ENCODE peak calls at places on chromosomes 3 and 15, in six cellular contexts. G is neuronal stem cell, U is fibroblast of pulmonary artery, E is cardiac muscle cell, H is mesenchymal stem cell, L is iPS DF 6.9. M is an unnamed sample.

GRCh38 chr3:185932213-185932612 is 5.6 kb downstream of the TRA2B start:
- DNase-seq in L (no peak), U (no peak), H (no peak), G (no peak), E (no peak), M (no peak)

GRCh38 chr3:81419196-81419595 is 342.2 kb downstream of the GBE1 start:
- DNase-seq in L (no peak), U (peak; percentile 59), H (peak; percentile 3), E (peak; percentile 49), G (no peak), M (no peak)

GRCh38 chr3:127674793-127675189 is 2.0 kb downstream of the ABTB1 start:
- DNase-seq in H (no peak), L (no peak), U (no peak), G (no peak), E (no peak), M (peak; percentile 41)

GRCh38 chr3:101995371-101996046 is 146.2 kb downstream of the NFKBIZ start:
- DNase-seq in U (peak; percentile 74), H (peak; percentile 79), E (peak; percentile 64), G (no peak), L (no peak), M (no peak)

GRCh38 chr3:46491089-46492070 is 6.4 kb upstream of the RTP3 start:
- DNase-seq in G (no peak), U (no peak), H (no peak), E (peak; percentile 5), L (no peak), M (no peak)

GRCh38 chr3:194536883-194537637 is 50.3 kb upstream of the ATP13A3 start:
- DNase-seq in H (peak; percentile 30), E (no peak), U (no peak), L (no peak), G (no peak), M (no peak)

GRCh38 chr3:168977696-168978374 is 685.7 kb downstream of the MECOM start:
- DNase-seq in E (peak; percentile 53), G (no peak), U (peak; percentile 63), L (no peak), H (no peak), M (no peak)

GRCh38 chr3:196726788-196727675 is 12.6 kb upstream of the PAK2 start:
- DNase-seq in E (peak; percentile 38), G (no peak), U (peak; percentile 25), L (no peak), H (peak; percentile 71), M (no peak)

GRCh38 chr3:32797776-32798175 is 20.0 kb upstream of the TRIM71 start:
- DNase-seq in G (no peak), H (no peak), U (no peak), L (no peak), E (no peak), M (no peak)

GRCh38 chr15:91919014-91919534 is 65.6 kb downstream of the SLCO3A1 start:
- DNase-seq in U (no peak), L (no peak), G (no peak), E (no peak), H (no peak), M (no peak)

GRCh38 chr15:80755884-80756283 is 23.3 kb upstream of the CEMIP start:
- DNase-seq in L (no peak), G (no peak), E (no peak), H (no peak), U (no peak), M (no peak)

GRCh38 chr3:25218362-25218761 is 209.7 kb upstream of the RARB start:
- DNase-seq in E (no peak), H (no peak), L (no peak), G (no peak), U (no peak), M (no peak)
- H3K4me3 ChIP-seq in E (no peak overlapping the region), H (no peak overlapping the region), L (no peak overlapping the region), G (no peak overlapping the region), U (no peak overlapping the region), M (no peak overlapping the region)

GRCh38 chr3:37054370-37054769 is 61.1 kb downstream of the MLH1 start:
- DNase-seq in H (peak; percentile 86), E (peak; percentile 63), G (no peak), L (no peak), U (peak; percentile 65), M (no peak)
- H3K4me3 ChIP-seq in H (no peak overlapping the region), E (no peak overlapping the region), G (no peak overlapping the region), L (no peak overlapping the region), U (no peak overlapping the region), M (no peak overlapping the region)

GRCh38 chr3:49421890-49422378 is 339 bp downstream of the AMT start:
- DNase-seq in E (no peak), L (no peak), H (no peak), G (no peak), U (no peak), M (no peak)
- H3K4me3 ChIP-seq in E (peak overlapping the region; percentile 68), L (peak overlapping the region; percentile 47), H (peak overlapping the region; percentile 23), G (peak overlapping the region; percentile 84), U (no peak overlapping the region), M (peak overlapping the region; percentile 6)

GRCh38 chr3:120908803-120909601 is 997 bp downstream of the STXBP5L start:
- DNase-seq in L (no peak), U (no peak), G (peak; percentile 11), H (peak; percentile 3), E (peak; percentile 1), M (no peak)
- H3K4me3 ChIP-seq in L (peak overlapping the region; percentile 83), U (peak overlapping the region; percentile 64), G (peak overlapping the region; percentile 89), H (peak overlapping the region; percentile 53), E (peak overlapping the region; percentile 45), M (peak overlapping the region; percentile 56)

DNA sequence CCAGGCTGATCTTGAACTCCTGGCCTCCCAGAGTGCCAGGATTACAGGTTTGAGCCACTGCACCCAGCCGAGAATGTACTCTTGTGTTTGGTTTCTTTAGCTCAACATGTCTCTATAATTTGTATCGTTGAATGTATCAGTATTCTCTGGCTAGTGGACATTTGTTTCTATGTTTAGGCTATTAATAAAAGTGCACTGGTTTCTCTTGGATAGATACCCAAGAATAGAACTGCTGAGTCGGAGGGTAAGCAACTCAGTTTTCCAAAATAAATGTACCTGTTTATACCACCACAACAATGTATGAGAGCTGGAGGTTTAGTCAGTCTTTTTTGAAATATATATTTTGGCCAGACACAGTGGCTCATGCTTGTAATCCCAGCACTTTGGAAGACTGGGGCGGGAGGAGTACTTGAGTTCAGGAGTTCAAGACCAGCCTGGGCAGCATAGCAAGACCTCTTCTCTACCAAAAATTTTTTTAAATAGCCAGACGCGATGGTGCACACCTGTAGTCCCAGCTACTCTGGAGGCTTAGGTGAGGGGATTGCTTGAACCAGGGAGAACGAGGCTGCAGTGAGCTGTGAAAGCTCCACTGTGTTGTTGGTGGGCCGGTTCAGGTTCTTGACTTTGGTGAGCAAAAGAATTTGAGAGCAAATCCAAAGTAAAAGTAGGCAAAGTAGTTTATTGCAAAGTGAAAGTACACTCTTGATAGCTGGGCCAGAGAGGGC is 7.7 kb upstream of the IVD start:
- DNase-seq in U (no peak), H (no peak), E (no peak), L (no peak), G (no peak), M (no peak)
- H3K4me3 ChIP-seq in U (no peak overlapping the region), H (no peak overlapping the region), E (no peak overlapping the region), L (no peak overlapping the region), G (no peak overlapping the region), M (no peak overlapping the region)

GRCh38 chr3:53773330-53773583 is 73.0 kb downstream of the CHDH start:
- DNase-seq in E (no peak), H (no peak), G (no peak), L (no peak), U (no peak), M (no peak)
- H3K4me3 ChIP-seq in E (no peak overlapping the region), H (no peak overlapping the region), G (no peak overlapping the region), L (no peak overlapping the region), U (no peak overlapping the region), M (no peak overlapping the region)

GRCh38 chr3:48664929-48665328 is 2.2 kb upstream of the CELSR3 start:
- DNase-seq in E (no peak), G (no peak), U (no peak), L (no peak), H (no peak), M (no peak)

GRCh38 chr3:48663489-48664312 is 1.0 kb upstream of the CELSR3 start:
- DNase-seq in H (peak; percentile 100), L (peak; percentile 98), G (peak; percentile 99), E (peak; percentile 99), U (peak; percentile 98), M (peak; percentile 93)

GRCh38 chr3:48662753-48663488 is at the start of gene CELSR3:
- DNase-seq in E (peak; percentile 96), U (peak; percentile 92), L (no peak), G (peak; percentile 90), H (peak; percentile 95), M (no peak)

GRCh38 chr3:48662140-48662752 is 440 bp downstream of the CELSR3 start:
- DNase-seq in H (peak; percentile 16), G (no peak), U (no peak), E (no peak), L (no peak), M (no peak)

GRCh38 chr3:48664313-48664644 is 1.6 kb upstream of the CELSR3 start:
- DNase-seq in L (no peak), H (no peak), G (no peak), E (no peak), U (no peak), M (no peak)
- H3K4me3 ChIP-seq in L (no peak overlapping the region), H (no peak overlapping the region), G (no peak overlapping the region), E (no peak overlapping the region), U (no peak overlapping the region), M (peak overlapping the region; percentile 57)

GRCh38 chr15:42584031-42584765 is 8.8 kb downstream of the STARD9 start:
- DNase-seq in L (no peak), G (peak; percentile 38), U (no peak), E (no peak), H (no peak), M (no peak)

GRCh38 chr15:42578984-42579537 is 3.7 kb downstream of the STARD9 start:
- DNase-seq in E (no peak), U (no peak), G (no peak), L (no peak), H (no peak), M (no peak)

GRCh38 chr15:42577514-42578031 is 2.2 kb downstream of the STARD9 start:
- DNase-seq in L (no peak), E (peak; percentile 69), H (peak; percentile 27), U (peak; percentile 60), G (no peak), M (no peak)

GRCh38 chr15:42581272-42581730 is 5.9 kb downstream of the STARD9 start:
- DNase-seq in E (peak; percentile 76), L (peak; percentile 63), G (peak; percentile 70), U (peak; percentile 70), H (peak; percentile 85), M (peak; percentile 92)

GRCh38 chr15:42582569-42583235 is 7.3 kb downstream of the STARD9 start:
- DNase-seq in G (no peak), L (no peak), U (no peak), E (no peak), H (no peak), M (no peak)
- H3K4me3 ChIP-seq in G (no peak overlapping the region), L (no peak overlapping the region), U (no peak overlapping the region), E (no peak overlapping the region), H (no peak overlapping the region), M (no peak overlapping the region)